ENCODE peak calls at places on chromosomes 16 and 17, in four cellular contexts. O is GM23248, K is neural progenitor cell, X is HCT116. U is an unnamed sample.

GRCh38 chr17:10549108-10549842 is at the start of gene MYH2:
- DNase-seq in K (peak), X (no peak), O (peak), U (no peak)

GRCh38 chr16:25005445-25006306 is 9.5 kb downstream of the ARHGAP17 start:
- DNase-seq in K (no peak), X (no peak), O (peak), U (no peak)

GRCh38 chr17:34173221-34173620 is 81.9 kb upstream of the CCL2 start:
- DNase-seq in K (no peak), X (no peak), O (peak), U (no peak)

GRCh38 chr17:68184141-68184571 is 63.7 kb upstream of the AMZ2 start:
- DNase-seq in K (peak), X (no peak), O (no peak), U (no peak)

GRCh38 chr16:788399-789126 is at the start of gene CHTF18:
- DNase-seq in K (peak), O (peak), X (peak), U (peak)

GRCh38 chr17:12229315-12229714 is 208.6 kb downstream of the MAP2K4 start:
- DNase-seq in X (no peak), K (peak), O (no peak), U (no peak)

GRCh38 chr17:81923302-81924260 is 4.0 kb downstream of the MAFG start:
- DNase-seq in X (peak), K (peak), O (peak), U (peak)

GRCh38 chr17:61073799-61074513 is 325.7 kb upstream of the TBX2 start:
- DNase-seq in K (no peak), X (no peak), O (peak), U (peak)

GRCh38 chr16:86038923-86039310 is 140.0 kb downstream of the IRF8 start:
- DNase-seq in X (no peak), K (no peak), O (no peak), U (no peak)

GRCh38 chr16:48810803-48811453 is 200.9 kb upstream of the N4BP1 start:
- DNase-seq in X (no peak), K (peak), O (no peak), U (no peak)
- TF ChIP-seq EZH2 in X (no peak), K (peak), O (no peak), U (no peak)

GRCh38 chr17:28765038-28765437 is 21.2 kb downstream of the TRAF4 start:
- DNase-seq in O (no peak), K (no peak), X (no peak), U (no peak)

GRCh38 chr17:28763137-28763799 is 19.5 kb downstream of the TRAF4 start:
- DNase-seq in K (no peak), X (no peak), O (no peak), U (no peak)

GRCh38 chr17:28760561-28760960 is 16.8 kb downstream of the TRAF4 start:
- DNase-seq in X (no peak), K (no peak), O (no peak), U (no peak)

GRCh38 chr17:28760987-28761562 is 17.3 kb downstream of the TRAF4 start:
- DNase-seq in X (no peak), K (peak), O (peak), U (peak)

GRCh38 chr17:28763804-28764266 is 20.0 kb downstream of the TRAF4 start:
- DNase-seq in X (peak), O (peak), K (peak), U (peak)
- H2AFZ ChIP-seq in X (no peak), O (no peak), K (no peak), U (no peak)

DNA sequence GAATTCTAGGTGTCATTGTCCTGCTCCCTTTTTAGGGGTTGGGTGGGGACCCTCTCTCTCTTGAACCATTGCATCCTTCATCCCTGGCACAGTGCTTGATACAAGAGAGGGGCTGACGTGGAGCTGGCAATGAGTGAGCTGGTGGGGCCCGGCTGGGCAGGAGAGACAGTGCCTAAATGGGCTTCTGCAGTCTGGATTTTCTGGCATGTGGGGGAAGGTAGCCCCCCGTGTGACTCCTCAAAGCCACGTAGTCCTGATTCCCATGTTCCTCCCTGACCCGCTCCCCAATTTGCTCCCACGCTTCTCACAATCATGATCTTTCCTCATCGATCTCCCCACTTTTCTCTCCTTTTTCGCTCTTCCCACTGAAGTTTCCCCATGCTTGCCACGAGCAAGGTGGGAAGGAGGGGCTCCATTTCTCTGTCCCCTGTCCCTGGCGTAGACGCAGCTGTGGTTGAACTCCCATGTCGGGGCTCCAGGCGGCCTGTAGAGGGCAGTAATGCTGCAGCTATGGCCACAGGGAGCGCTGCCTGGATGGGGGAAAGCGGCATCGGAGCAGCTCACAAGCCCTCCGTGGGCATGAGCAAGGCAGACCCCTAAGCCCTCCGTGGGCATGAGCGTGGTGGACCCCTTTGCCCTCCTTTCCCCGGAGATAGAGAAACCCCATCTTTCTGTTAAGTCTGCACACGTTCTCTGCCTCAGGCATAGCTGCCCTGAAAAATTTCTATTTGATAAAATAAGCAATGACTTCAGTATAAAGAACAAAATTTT is 47.5 kb downstream of the HAPSTR1 start:
- DNase-seq in K (peak), O (peak), X (peak), U (no peak)
- H3K4me2 ChIP-seq in K (peak), O (peak), X (peak), U (peak)

GRCh38 chr17:58242171-58242784 is 3.9 kb downstream of the LPO start:
- DNase-seq in X (no peak), O (no peak), K (no peak), U (no peak)
- TF ChIP-seq EZH2 in X (no peak), O (no peak), K (no peak), U (no peak)

GRCh38 chr17:80529904-80530292 is 14.7 kb upstream of the RPTOR start:
- DNase-seq in K (no peak), O (no peak), X (no peak), U (no peak)

GRCh38 chr17:80531400-80531799 is 13.2 kb upstream of the RPTOR start:
- DNase-seq in K (no peak), O (no peak), X (no peak), U (no peak)

GRCh38 chr17:80528521-80528920 is 16.1 kb upstream of the RPTOR start:
- DNase-seq in X (no peak), O (no peak), K (no peak), U (no peak)

GRCh38 chr17:80527016-80527645 is 17.5 kb upstream of the RPTOR start:
- DNase-seq in X (no peak), O (peak), K (no peak), U (peak)

DNA sequence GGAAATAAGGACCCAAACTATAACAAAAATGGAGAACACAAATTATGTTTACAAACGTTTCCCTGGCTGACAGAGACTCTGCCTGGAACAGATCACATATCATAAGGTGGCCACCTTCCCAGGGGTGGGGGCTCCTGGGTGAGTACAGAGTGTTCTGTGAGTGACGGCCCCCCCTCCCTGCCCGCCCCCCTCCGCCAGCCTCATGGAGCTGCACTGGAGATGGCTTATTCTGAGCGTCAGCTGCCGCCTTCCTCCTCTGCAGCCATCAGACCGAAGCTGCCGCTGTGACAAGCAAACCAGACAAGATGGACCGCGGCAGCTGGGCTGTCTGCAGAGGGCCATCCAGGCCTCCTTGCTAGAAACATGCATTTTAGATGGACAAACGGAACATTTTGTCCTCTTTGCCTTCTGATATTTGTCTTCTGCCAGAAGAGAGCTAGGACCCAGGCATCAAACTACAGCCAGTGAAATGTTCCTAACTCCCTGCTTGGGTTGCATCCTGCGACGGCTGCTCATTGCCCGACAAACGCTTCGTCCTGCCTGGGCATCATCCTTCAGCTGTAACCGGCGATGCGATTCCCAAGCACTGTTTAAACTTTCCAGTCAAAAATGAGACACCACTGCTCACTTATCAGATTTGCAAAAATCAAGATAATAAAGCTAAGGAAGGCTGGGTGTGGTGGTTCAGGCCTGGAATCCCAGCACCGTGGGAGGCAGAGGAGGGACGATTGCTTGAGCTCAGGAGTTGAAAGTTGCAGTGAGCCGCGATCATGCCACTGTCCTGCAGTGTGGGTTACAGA is 15.3 kb upstream of the RPTOR start:
- DNase-seq in X (no peak), K (no peak), O (no peak), U (no peak)
- H2AFZ ChIP-seq in X (no peak), K (no peak), O (no peak), U (no peak)

DNA sequence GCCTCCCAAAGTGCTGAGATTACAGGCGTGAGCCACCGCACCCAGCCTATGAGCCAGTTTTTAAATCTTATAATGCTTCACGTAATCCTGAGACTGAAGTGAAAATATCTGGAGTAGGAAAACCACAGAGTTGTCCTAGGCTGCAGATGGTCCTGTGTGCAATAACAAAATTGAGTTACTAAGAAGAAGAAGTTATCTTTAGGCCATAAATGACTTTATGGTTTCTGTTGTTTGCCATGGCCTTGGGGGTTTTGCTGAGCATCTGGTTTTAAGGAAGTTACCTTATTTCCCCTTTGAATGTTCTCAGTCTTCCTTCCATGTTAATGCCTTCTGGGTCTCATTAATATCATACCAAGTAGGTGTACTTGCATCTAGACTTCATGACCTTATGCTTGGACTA is 16.5 kb downstream of the NMT1 start:
- DNase-seq in X (no peak), K (no peak), O (no peak), U (no peak)
- H3K4me2 ChIP-seq in X (no peak), K (no peak), O (no peak), U (no peak)

GRCh38 chr17:18176152-18176551 is 7.5 kb upstream of the ALKBH5 start:
- DNase-seq in X (no peak), K (no peak), O (no peak), U (no peak)
- TF ChIP-seq EZH2 in X (no peak), K (no peak), O (no peak), U (no peak)

GRCh38 chr17:27376637-27377547 is 79.4 kb upstream of the KSR1 start:
- DNase-seq in X (peak), O (peak), K (no peak), U (peak)
- H2AFZ ChIP-seq in X (peak), O (peak), K (no peak), U (no peak)

DNA sequence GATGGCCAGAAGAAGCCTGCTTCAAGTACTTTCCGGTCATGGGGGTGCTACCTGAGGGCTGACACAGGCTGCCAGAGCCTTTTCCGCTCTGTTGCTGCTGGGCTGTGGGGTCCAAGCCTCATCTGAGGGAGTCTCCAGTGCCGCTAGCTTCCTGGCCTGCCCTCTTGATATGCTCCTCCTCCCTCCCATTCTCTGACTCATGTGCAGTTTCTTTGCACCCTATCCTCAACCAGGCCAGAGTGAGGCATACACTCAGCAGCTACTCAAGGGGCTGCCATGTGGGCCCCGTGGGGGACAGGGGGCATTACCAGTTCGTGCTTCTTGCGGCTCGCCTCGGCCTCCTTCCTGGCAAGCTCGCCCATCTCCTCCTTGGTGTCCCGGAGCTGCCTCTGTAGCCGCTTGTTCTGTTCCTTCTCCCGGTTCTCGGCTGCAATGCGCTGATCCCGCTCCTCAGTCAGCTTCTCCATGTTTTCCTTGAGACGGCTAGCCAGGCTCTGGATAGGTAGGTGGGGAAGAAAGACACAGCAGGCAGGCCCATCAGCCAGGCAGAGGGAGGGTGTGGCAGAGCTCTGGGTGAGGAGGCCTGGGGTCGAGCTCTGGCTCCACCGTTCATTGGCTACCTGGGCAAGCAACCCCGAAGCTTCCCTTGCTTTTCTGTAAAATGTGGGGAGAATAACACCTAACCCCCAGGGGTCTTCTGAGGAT is 43.8 kb downstream of the PIPOX start:
- DNase-seq in K (peak), X (no peak), O (no peak), U (no peak)
- H3K4me2 ChIP-seq in K (peak), X (no peak), O (no peak), U (no peak)

U was measured in mammary epithelial cell.